ENCODE peak calls at places on chromosomes 12 and 14, in six cellular contexts. One of them, this sample, is unnamed.

GRCh38 chr12:98182791-98183190 is 332.6 kb upstream of the TMPO start:
- DNase-seq in CD4-positive, alpha-beta T cell: no peak
- DNase-seq in GM12865: no peak
- DNase-seq in fibroblast of lung: no peak
- DNase-seq in cardiac muscle cell: no peak
- DNase-seq in astrocyte of the spinal cord: no peak
- DNase-seq in this sample: no peak

GRCh38 chr12:15404485-15404884 is 82.2 kb downstream of the PTPRO start:
- DNase-seq in CD4-positive, alpha-beta T cell: no peak
- DNase-seq in fibroblast of lung: peak
- DNase-seq in astrocyte of the spinal cord: peak
- DNase-seq in cardiac muscle cell: no peak
- DNase-seq in GM12865: no peak
- DNase-seq in this sample: peak

GRCh38 chr12:102501773-102502172 is 21.4 kb upstream of the IGF1 start:
- DNase-seq in fibroblast of lung: no peak
- DNase-seq in cardiac muscle cell: no peak
- DNase-seq in CD4-positive, alpha-beta T cell: no peak
- DNase-seq in GM12865: no peak
- DNase-seq in astrocyte of the spinal cord: no peak
- DNase-seq in this sample: no peak

GRCh38 chr12:88362439-88362838 is 217.8 kb downstream of the KITLG start:
- DNase-seq in astrocyte of the spinal cord: peak
- DNase-seq in GM12865: no peak
- DNase-seq in fibroblast of lung: no peak
- DNase-seq in cardiac muscle cell: no peak
- DNase-seq in CD4-positive, alpha-beta T cell: no peak
- DNase-seq in this sample: peak

GRCh38 chr12:64221656-64222010 is 463 bp downstream of the KICS2 start:
- DNase-seq in GM12865: peak
- DNase-seq in astrocyte of the spinal cord: peak
- DNase-seq in CD4-positive, alpha-beta T cell: peak
- DNase-seq in cardiac muscle cell: peak
- DNase-seq in fibroblast of lung: peak
- DNase-seq in this sample: peak

GRCh38 chr12:56631790-56632700 is 1.9 kb upstream of the BAZ2A start:
- DNase-seq in GM12865: peak
- DNase-seq in cardiac muscle cell: peak
- DNase-seq in astrocyte of the spinal cord: peak
- DNase-seq in fibroblast of lung: peak
- DNase-seq in CD4-positive, alpha-beta T cell: peak
- DNase-seq in this sample: no peak

GRCh38 chr12:77940566-77940965 is 109.9 kb downstream of the NAV3 start:
- DNase-seq in astrocyte of the spinal cord: no peak
- DNase-seq in CD4-positive, alpha-beta T cell: no peak
- DNase-seq in fibroblast of lung: peak
- DNase-seq in GM12865: no peak
- DNase-seq in cardiac muscle cell: peak
- DNase-seq in this sample: peak

GRCh38 chr12:108338915-108339657 is at the start of gene CMKLR1:
- DNase-seq in cardiac muscle cell: no peak
- DNase-seq in astrocyte of the spinal cord: no peak
- DNase-seq in CD4-positive, alpha-beta T cell: no peak
- DNase-seq in GM12865: no peak
- DNase-seq in fibroblast of lung: no peak
- DNase-seq in this sample: no peak

GRCh38 chr14:75022655-75023054 is 19.9 kb downstream of the EIF2B2 start:
- DNase-seq in cardiac muscle cell: peak
- DNase-seq in CD4-positive, alpha-beta T cell: no peak
- DNase-seq in astrocyte of the spinal cord: peak
- DNase-seq in GM12865: peak
- DNase-seq in fibroblast of lung: no peak
- DNase-seq in this sample: no peak

GRCh38 chr14:53411110-53411509 is 258.0 kb upstream of the DDHD1 start:
- DNase-seq in fibroblast of lung: peak
- DNase-seq in GM12865: no peak
- DNase-seq in cardiac muscle cell: no peak
- DNase-seq in CD4-positive, alpha-beta T cell: no peak
- DNase-seq in astrocyte of the spinal cord: peak
- DNase-seq in this sample: peak

GRCh38 chr12:77116277-77116676 is 50.9 kb upstream of the E2F7 start:
- DNase-seq in GM12865: no peak
- DNase-seq in CD4-positive, alpha-beta T cell: no peak
- DNase-seq in cardiac muscle cell: no peak
- DNase-seq in fibroblast of lung: peak
- DNase-seq in astrocyte of the spinal cord: peak
- DNase-seq in this sample: peak

GRCh38 chr14:67622675-67623074 is 3.0 kb downstream of the ARG2 start:
- DNase-seq in GM12865: no peak
- DNase-seq in cardiac muscle cell: peak
- DNase-seq in CD4-positive, alpha-beta T cell: no peak
- DNase-seq in astrocyte of the spinal cord: peak
- DNase-seq in fibroblast of lung: peak
- DNase-seq in this sample: peak

GRCh38 chr12:123164222-123164621 is 13.3 kb upstream of the PITPNM2 start:
- DNase-seq in fibroblast of lung: no peak
- DNase-seq in GM12865: peak
- DNase-seq in CD4-positive, alpha-beta T cell: no peak
- DNase-seq in astrocyte of the spinal cord: no peak
- DNase-seq in cardiac muscle cell: no peak
- DNase-seq in this sample: no peak

DNA sequence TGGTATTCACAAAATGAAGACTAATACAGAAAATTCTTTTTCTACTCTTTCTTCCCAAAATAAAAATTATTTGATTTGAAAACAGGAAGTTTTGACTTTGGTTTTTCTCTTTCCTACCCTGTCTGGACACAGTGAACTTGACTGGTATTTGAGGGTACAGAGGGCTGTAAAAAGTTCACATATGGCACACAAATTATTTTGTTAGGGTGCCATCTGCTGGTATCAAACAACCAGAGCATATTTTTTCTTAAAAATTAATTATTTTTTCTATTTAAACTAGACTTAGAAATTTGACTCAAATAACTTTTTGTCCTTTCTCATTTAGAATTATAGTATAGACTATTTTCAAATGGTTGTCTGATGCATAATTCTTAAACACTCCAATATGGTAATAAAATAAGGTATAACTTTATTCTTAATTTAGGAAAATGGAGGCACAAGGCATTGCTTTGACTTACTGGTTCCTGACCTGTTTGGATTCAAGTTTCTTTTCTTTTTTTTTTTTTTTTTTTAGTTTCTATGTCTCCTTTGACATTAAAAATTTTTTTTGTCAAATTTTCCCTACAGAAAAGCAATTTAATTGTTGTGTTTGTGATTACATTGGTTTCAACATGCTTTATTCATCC is 390.6 kb downstream of the PRKD1 start:
- DNase-seq in GM12865: peak
- DNase-seq in astrocyte of the spinal cord: peak
- DNase-seq in fibroblast of lung: peak
- DNase-seq in cardiac muscle cell: no peak
- DNase-seq in CD4-positive, alpha-beta T cell: no peak
- DNase-seq in this sample: peak
- TF ChIP-seq CTCF in GM12865: peak
- TF ChIP-seq CTCF in astrocyte of the spinal cord: peak
- TF ChIP-seq CTCF in fibroblast of lung: peak
- TF ChIP-seq CTCF in cardiac muscle cell: peak
- TF ChIP-seq CTCF in CD4-positive, alpha-beta T cell: no peak
- TF ChIP-seq CTCF in this sample: peak

GRCh38 chr12:107308310-107308709 is 215.0 kb upstream of the CRY1 start:
- DNase-seq in astrocyte of the spinal cord: no peak
- DNase-seq in CD4-positive, alpha-beta T cell: no peak
- DNase-seq in cardiac muscle cell: no peak
- DNase-seq in fibroblast of lung: no peak
- DNase-seq in GM12865: no peak
- DNase-seq in this sample: no peak
- TF ChIP-seq CTCF in astrocyte of the spinal cord: no peak
- TF ChIP-seq CTCF in CD4-positive, alpha-beta T cell: no peak
- TF ChIP-seq CTCF in cardiac muscle cell: no peak
- TF ChIP-seq CTCF in fibroblast of lung: no peak
- TF ChIP-seq CTCF in GM12865: no peak
- TF ChIP-seq CTCF in this sample: no peak

GRCh38 chr14:64501326-64502171 is 2.1 kb downstream of the ZBTB25 start:
- DNase-seq in fibroblast of lung: peak
- DNase-seq in astrocyte of the spinal cord: peak
- DNase-seq in cardiac muscle cell: no peak
- DNase-seq in GM12865: peak
- DNase-seq in CD4-positive, alpha-beta T cell: no peak
- DNase-seq in this sample: peak
- TF ChIP-seq CTCF in fibroblast of lung: no peak
- TF ChIP-seq CTCF in astrocyte of the spinal cord: no peak
- TF ChIP-seq CTCF in cardiac muscle cell: peak
- TF ChIP-seq CTCF in GM12865: no peak
- TF ChIP-seq CTCF in CD4-positive, alpha-beta T cell: no peak
- TF ChIP-seq CTCF in this sample: peak

DNA sequence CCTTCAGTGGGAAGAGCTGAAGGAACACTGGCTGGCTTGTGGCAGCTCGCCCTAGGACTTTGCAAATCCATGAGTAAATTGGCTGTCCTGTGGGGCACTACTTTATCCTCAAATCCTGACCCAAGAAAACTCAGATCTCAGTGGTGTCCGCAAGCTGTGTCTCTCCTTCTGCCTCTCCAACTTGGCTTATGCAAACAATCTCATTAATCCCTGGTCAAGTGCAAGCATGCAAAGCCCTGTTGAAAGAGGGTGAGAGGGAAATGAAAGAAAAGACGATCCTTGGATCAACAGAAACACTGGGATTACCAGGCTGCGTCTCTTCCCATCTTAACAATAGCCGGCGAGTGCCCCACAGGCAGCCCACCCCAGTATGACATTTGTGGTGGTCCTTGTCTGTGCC is 901.6 kb downstream of the BCL11B start:
- DNase-seq in cardiac muscle cell: no peak
- DNase-seq in fibroblast of lung: no peak
- DNase-seq in astrocyte of the spinal cord: no peak
- DNase-seq in GM12865: no peak
- DNase-seq in CD4-positive, alpha-beta T cell: no peak
- DNase-seq in this sample: no peak
- TF ChIP-seq CTCF in cardiac muscle cell: no peak
- TF ChIP-seq CTCF in fibroblast of lung: no peak
- TF ChIP-seq CTCF in astrocyte of the spinal cord: no peak
- TF ChIP-seq CTCF in GM12865: no peak
- TF ChIP-seq CTCF in CD4-positive, alpha-beta T cell: no peak
- TF ChIP-seq CTCF in this sample: no peak

GRCh38 chr14:94381149-94382030 is 7.0 kb downstream of the SERPINA1 start:
- DNase-seq in cardiac muscle cell: no peak
- DNase-seq in fibroblast of lung: no peak
- DNase-seq in CD4-positive, alpha-beta T cell: no peak
- DNase-seq in GM12865: no peak
- DNase-seq in astrocyte of the spinal cord: no peak
- DNase-seq in this sample: no peak

GRCh38 chr14:94379291-94380224 is 8.8 kb downstream of the SERPINA1 start:
- DNase-seq in cardiac muscle cell: no peak
- DNase-seq in CD4-positive, alpha-beta T cell: no peak
- DNase-seq in fibroblast of lung: no peak
- DNase-seq in astrocyte of the spinal cord: no peak
- DNase-seq in GM12865: no peak
- DNase-seq in this sample: no peak

GRCh38 chr14:94382099-94382498 is 6.3 kb downstream of the SERPINA1 start:
- DNase-seq in cardiac muscle cell: no peak
- DNase-seq in astrocyte of the spinal cord: no peak
- DNase-seq in CD4-positive, alpha-beta T cell: no peak
- DNase-seq in GM12865: no peak
- DNase-seq in fibroblast of lung: no peak
- DNase-seq in this sample: no peak

GRCh38 chr14:94378527-94379290 is 9.7 kb downstream of the SERPINA1 start:
- DNase-seq in cardiac muscle cell: no peak
- DNase-seq in fibroblast of lung: no peak
- DNase-seq in CD4-positive, alpha-beta T cell: no peak
- DNase-seq in GM12865: no peak
- DNase-seq in astrocyte of the spinal cord: no peak
- DNase-seq in this sample: no peak

GRCh38 chr14:94380225-94381148 is 7.9 kb downstream of the SERPINA1 start:
- DNase-seq in cardiac muscle cell: no peak
- DNase-seq in GM12865: no peak
- DNase-seq in fibroblast of lung: no peak
- DNase-seq in astrocyte of the spinal cord: no peak
- DNase-seq in CD4-positive, alpha-beta T cell: no peak
- DNase-seq in this sample: no peak
- TF ChIP-seq CTCF in cardiac muscle cell: no peak
- TF ChIP-seq CTCF in GM12865: no peak
- TF ChIP-seq CTCF in fibroblast of lung: no peak
- TF ChIP-seq CTCF in astrocyte of the spinal cord: no peak
- TF ChIP-seq CTCF in CD4-positive, alpha-beta T cell: no peak
- TF ChIP-seq CTCF in this sample: no peak

This sample was measured in HFFc6.